ENCODE peak calls at places on chromosomes 3 and 15, in seven cellular contexts. One of them, this sample, is unnamed.

GRCh38 chr3:27165348-27165747 is 203.8 kb downstream of the NEK10 start:
- DNase-seq in astrocyte of the cerebellum: peak; percentile 96
- DNase-seq in bronchial epithelial cell: no peak
- DNase-seq in endothelial cell of umbilical vein: no peak
- DNase-seq in cardiac muscle cell: no peak
- DNase-seq in CD8-positive, alpha-beta T cell: no peak
- DNase-seq in CD4-positive, alpha-beta T cell: no peak
- DNase-seq in this sample: no peak

GRCh38 chr3:182108351-182108750 is 396.6 kb downstream of the SOX2 start:
- DNase-seq in CD8-positive, alpha-beta T cell: no peak
- DNase-seq in cardiac muscle cell: no peak
- DNase-seq in CD4-positive, alpha-beta T cell: no peak
- DNase-seq in bronchial epithelial cell: no peak
- DNase-seq in endothelial cell of umbilical vein: no peak
- DNase-seq in astrocyte of the cerebellum: no peak
- DNase-seq in this sample: no peak

GRCh38 chr3:143731776-143732175 is 116.5 kb downstream of the SLC9A9 start:
- DNase-seq in endothelial cell of umbilical vein: no peak
- DNase-seq in astrocyte of the cerebellum: no peak
- DNase-seq in CD8-positive, alpha-beta T cell: no peak
- DNase-seq in cardiac muscle cell: no peak
- DNase-seq in bronchial epithelial cell: no peak
- DNase-seq in CD4-positive, alpha-beta T cell: no peak
- DNase-seq in this sample: no peak

GRCh38 chr15:74604983-74605809 is 10.4 kb upstream of the CLK3 start:
- DNase-seq in cardiac muscle cell: no peak
- DNase-seq in endothelial cell of umbilical vein: no peak
- DNase-seq in astrocyte of the cerebellum: no peak
- DNase-seq in bronchial epithelial cell: no peak
- DNase-seq in CD4-positive, alpha-beta T cell: no peak
- DNase-seq in CD8-positive, alpha-beta T cell: no peak
- DNase-seq in this sample: no peak

GRCh38 chr15:31197497-31198414 is 96.2 kb upstream of the TRPM1 start:
- DNase-seq in CD4-positive, alpha-beta T cell: peak; percentile 51
- DNase-seq in bronchial epithelial cell: no peak
- DNase-seq in CD8-positive, alpha-beta T cell: no peak
- DNase-seq in astrocyte of the cerebellum: no peak
- DNase-seq in cardiac muscle cell: peak; percentile 39
- DNase-seq in endothelial cell of umbilical vein: peak; percentile 43
- DNase-seq in this sample: no peak

GRCh38 chr3:163019260-163019659 is 1522.7 kb downstream of the OTOL1 start:
- DNase-seq in bronchial epithelial cell: no peak
- DNase-seq in astrocyte of the cerebellum: no peak
- DNase-seq in cardiac muscle cell: no peak
- DNase-seq in endothelial cell of umbilical vein: no peak
- DNase-seq in CD4-positive, alpha-beta T cell: no peak
- DNase-seq in CD8-positive, alpha-beta T cell: no peak
- DNase-seq in this sample: no peak

GRCh38 chr3:133152821-133153220 is 114.6 kb downstream of the TMEM108 start:
- DNase-seq in CD8-positive, alpha-beta T cell: no peak
- DNase-seq in CD4-positive, alpha-beta T cell: no peak
- DNase-seq in astrocyte of the cerebellum: no peak
- DNase-seq in endothelial cell of umbilical vein: no peak
- DNase-seq in bronchial epithelial cell: no peak
- DNase-seq in cardiac muscle cell: no peak
- DNase-seq in this sample: no peak

GRCh38 chr3:128846501-128846900 is 32.9 kb upstream of the ACAD9 start:
- DNase-seq in endothelial cell of umbilical vein: no peak
- DNase-seq in astrocyte of the cerebellum: no peak
- DNase-seq in CD8-positive, alpha-beta T cell: no peak
- DNase-seq in cardiac muscle cell: no peak
- DNase-seq in CD4-positive, alpha-beta T cell: no peak
- DNase-seq in bronchial epithelial cell: no peak
- DNase-seq in this sample: no peak

GRCh38 chr3:294096-294495 is 97.5 kb downstream of the CHL1 start:
- DNase-seq in bronchial epithelial cell: peak; percentile 97
- DNase-seq in astrocyte of the cerebellum: no peak
- DNase-seq in CD8-positive, alpha-beta T cell: no peak
- DNase-seq in endothelial cell of umbilical vein: no peak
- DNase-seq in CD4-positive, alpha-beta T cell: no peak
- DNase-seq in cardiac muscle cell: no peak
- DNase-seq in this sample: no peak

GRCh38 chr3:64104691-64105101 is 81.4 kb upstream of the PSMD6 start:
- DNase-seq in CD4-positive, alpha-beta T cell: no peak
- DNase-seq in cardiac muscle cell: no peak
- DNase-seq in CD8-positive, alpha-beta T cell: no peak
- DNase-seq in endothelial cell of umbilical vein: no peak
- DNase-seq in bronchial epithelial cell: peak; percentile 98
- DNase-seq in astrocyte of the cerebellum: no peak
- DNase-seq in this sample: no peak

GRCh38 chr3:168052517-168052916 is 43.2 kb downstream of the GOLIM4 start:
- DNase-seq in astrocyte of the cerebellum: no peak
- DNase-seq in CD4-positive, alpha-beta T cell: no peak
- DNase-seq in bronchial epithelial cell: no peak
- DNase-seq in CD8-positive, alpha-beta T cell: no peak
- DNase-seq in cardiac muscle cell: no peak
- DNase-seq in endothelial cell of umbilical vein: no peak
- DNase-seq in this sample: no peak

GRCh38 chr3:134090031-134090430 is 60.3 kb upstream of the SLCO2A1 start:
- DNase-seq in CD4-positive, alpha-beta T cell: no peak
- DNase-seq in endothelial cell of umbilical vein: no peak
- DNase-seq in CD8-positive, alpha-beta T cell: no peak
- DNase-seq in astrocyte of the cerebellum: no peak
- DNase-seq in cardiac muscle cell: no peak
- DNase-seq in bronchial epithelial cell: peak; percentile 25
- DNase-seq in this sample: no peak

GRCh38 chr15:48170981-48171380 is 7.1 kb downstream of the MYEF2 start:
- DNase-seq in cardiac muscle cell: no peak
- DNase-seq in astrocyte of the cerebellum: no peak
- DNase-seq in CD4-positive, alpha-beta T cell: no peak
- DNase-seq in CD8-positive, alpha-beta T cell: no peak
- DNase-seq in endothelial cell of umbilical vein: no peak
- DNase-seq in bronchial epithelial cell: no peak
- DNase-seq in this sample: no peak
- TF ChIP-seq CTCF in cardiac muscle cell: no peak
- TF ChIP-seq CTCF in astrocyte of the cerebellum: no peak
- TF ChIP-seq CTCF in CD4-positive, alpha-beta T cell: no peak
- TF ChIP-seq CTCF in CD8-positive, alpha-beta T cell: no peak
- TF ChIP-seq CTCF in endothelial cell of umbilical vein: no peak
- TF ChIP-seq CTCF in bronchial epithelial cell: no peak
- TF ChIP-seq CTCF in this sample: no peak

DNA sequence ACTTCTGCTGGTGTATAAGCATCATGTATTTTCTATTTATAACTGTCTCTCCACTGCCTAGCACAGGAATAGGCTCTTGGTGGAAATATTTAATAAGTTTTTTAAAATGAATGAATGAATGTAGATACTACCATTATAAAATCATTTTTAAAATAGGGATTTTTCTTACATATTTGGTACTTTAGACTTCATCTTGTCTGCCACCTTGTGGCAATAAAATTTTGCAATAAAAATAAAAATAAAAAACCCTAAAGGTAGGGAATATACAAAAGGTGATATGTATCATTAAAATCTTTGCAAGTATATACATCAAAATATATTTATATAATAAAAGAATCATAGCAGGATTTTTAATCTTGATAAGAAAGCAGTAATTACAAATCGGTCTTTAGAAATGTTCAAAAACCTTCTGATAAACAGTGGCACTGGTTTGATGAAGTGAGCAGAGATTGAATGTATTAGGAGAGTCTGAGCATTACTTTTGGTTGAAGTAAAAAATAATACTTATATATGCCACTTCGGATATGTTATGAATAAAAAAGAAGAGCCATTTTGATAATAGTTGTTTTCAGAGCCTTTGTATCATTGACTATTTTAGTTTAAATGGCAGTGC is 95.2 kb downstream of the SPATA16 start:
- DNase-seq in cardiac muscle cell: no peak
- DNase-seq in astrocyte of the cerebellum: no peak
- DNase-seq in CD4-positive, alpha-beta T cell: no peak
- DNase-seq in endothelial cell of umbilical vein: peak; percentile 35
- DNase-seq in bronchial epithelial cell: peak; percentile 10
- DNase-seq in CD8-positive, alpha-beta T cell: no peak
- DNase-seq in this sample: no peak
- TF ChIP-seq CTCF in cardiac muscle cell: peak; percentile 38
- TF ChIP-seq CTCF in astrocyte of the cerebellum: no peak
- TF ChIP-seq CTCF in CD4-positive, alpha-beta T cell: no peak
- TF ChIP-seq CTCF in endothelial cell of umbilical vein: no peak
- TF ChIP-seq CTCF in bronchial epithelial cell: no peak
- TF ChIP-seq CTCF in CD8-positive, alpha-beta T cell: no peak
- TF ChIP-seq CTCF in this sample: peak; percentile 69

GRCh38 chr3:115470254-115470653 is 153.1 kb upstream of the GAP43 start:
- DNase-seq in CD4-positive, alpha-beta T cell: no peak
- DNase-seq in astrocyte of the cerebellum: no peak
- DNase-seq in endothelial cell of umbilical vein: no peak
- DNase-seq in CD8-positive, alpha-beta T cell: no peak
- DNase-seq in cardiac muscle cell: no peak
- DNase-seq in bronchial epithelial cell: no peak
- DNase-seq in this sample: no peak
- TF ChIP-seq CTCF in CD4-positive, alpha-beta T cell: no peak
- TF ChIP-seq CTCF in astrocyte of the cerebellum: no peak
- TF ChIP-seq CTCF in endothelial cell of umbilical vein: no peak
- TF ChIP-seq CTCF in CD8-positive, alpha-beta T cell: no peak
- TF ChIP-seq CTCF in cardiac muscle cell: no peak
- TF ChIP-seq CTCF in bronchial epithelial cell: no peak
- TF ChIP-seq CTCF in this sample: no peak

GRCh38 chr3:79366414-79366813 is 401.4 kb downstream of the ROBO1 start:
- DNase-seq in endothelial cell of umbilical vein: no peak
- DNase-seq in astrocyte of the cerebellum: no peak
- DNase-seq in cardiac muscle cell: no peak
- DNase-seq in CD8-positive, alpha-beta T cell: no peak
- DNase-seq in CD4-positive, alpha-beta T cell: no peak
- DNase-seq in bronchial epithelial cell: no peak
- DNase-seq in this sample: no peak
- TF ChIP-seq CTCF in endothelial cell of umbilical vein: no peak
- TF ChIP-seq CTCF in astrocyte of the cerebellum: no peak
- TF ChIP-seq CTCF in cardiac muscle cell: no peak
- TF ChIP-seq CTCF in CD8-positive, alpha-beta T cell: no peak
- TF ChIP-seq CTCF in CD4-positive, alpha-beta T cell: no peak
- TF ChIP-seq CTCF in bronchial epithelial cell: no peak
- TF ChIP-seq CTCF in this sample: no peak

DNA sequence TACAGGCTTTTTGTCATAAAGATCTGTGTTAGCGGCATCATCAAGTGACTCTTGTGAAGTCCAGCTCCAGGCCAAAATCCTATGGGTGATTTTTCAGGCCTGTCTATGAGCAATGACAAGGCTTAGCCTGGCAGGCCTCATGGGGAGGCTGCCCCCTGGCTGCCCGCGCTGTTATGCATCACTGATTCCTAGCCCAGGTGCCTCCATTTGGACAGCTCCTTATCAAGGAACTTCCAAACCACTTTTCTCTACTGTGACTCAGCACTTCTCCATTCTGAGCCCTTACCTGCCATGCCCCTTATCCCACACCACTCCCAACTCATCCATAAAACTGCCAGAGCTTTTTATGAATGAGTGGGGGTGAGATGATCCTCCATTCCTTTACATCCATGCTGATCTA is 91.5 kb upstream of the C3orf80 start:
- DNase-seq in endothelial cell of umbilical vein: peak; percentile 41
- DNase-seq in CD4-positive, alpha-beta T cell: no peak
- DNase-seq in bronchial epithelial cell: peak; percentile 55
- DNase-seq in cardiac muscle cell: peak; percentile 27
- DNase-seq in astrocyte of the cerebellum: no peak
- DNase-seq in CD8-positive, alpha-beta T cell: no peak
- DNase-seq in this sample: no peak
- TF ChIP-seq CTCF in endothelial cell of umbilical vein: peak; percentile 38
- TF ChIP-seq CTCF in CD4-positive, alpha-beta T cell: no peak
- TF ChIP-seq CTCF in bronchial epithelial cell: peak; percentile 42
- TF ChIP-seq CTCF in cardiac muscle cell: peak; percentile 24
- TF ChIP-seq CTCF in astrocyte of the cerebellum: no peak
- TF ChIP-seq CTCF in CD8-positive, alpha-beta T cell: no peak
- TF ChIP-seq CTCF in this sample: no peak

DNA sequence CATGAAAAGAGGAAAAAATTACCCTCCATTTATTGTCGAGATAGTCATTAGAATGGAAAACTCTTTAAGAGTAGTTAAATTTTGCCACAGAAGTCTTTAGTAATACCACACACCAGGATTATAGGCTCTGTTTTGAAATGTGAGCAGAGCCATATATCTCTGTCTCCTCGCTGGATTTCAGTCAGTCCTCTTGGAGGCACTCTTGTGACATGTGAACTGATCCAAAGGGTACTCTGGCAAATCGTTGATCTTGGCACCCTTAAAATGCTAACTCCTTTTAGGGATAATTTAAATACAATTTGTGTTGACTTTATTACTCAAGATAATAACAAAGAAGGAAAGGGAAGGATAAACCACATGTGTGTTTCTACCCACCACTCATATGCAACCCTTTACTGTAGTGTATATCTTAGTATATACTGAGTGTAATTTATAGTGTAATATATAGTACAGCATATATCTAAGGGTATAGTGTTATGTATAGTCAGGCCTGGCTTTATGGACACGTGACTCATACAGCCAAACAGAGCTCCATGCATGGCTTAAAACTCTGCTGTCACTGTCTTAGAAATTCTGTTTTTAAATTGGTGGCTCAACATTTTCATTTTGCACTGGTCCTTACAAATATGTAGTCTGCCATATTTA is 12.3 kb upstream of the KPNA4 start:
- DNase-seq in astrocyte of the cerebellum: peak; percentile 6
- DNase-seq in cardiac muscle cell: peak; percentile 28
- DNase-seq in CD4-positive, alpha-beta T cell: no peak
- DNase-seq in endothelial cell of umbilical vein: peak; percentile 22
- DNase-seq in bronchial epithelial cell: peak; percentile 50
- DNase-seq in CD8-positive, alpha-beta T cell: no peak
- DNase-seq in this sample: no peak
- TF ChIP-seq CTCF in astrocyte of the cerebellum: peak; percentile 38
- TF ChIP-seq CTCF in cardiac muscle cell: peak; percentile 10
- TF ChIP-seq CTCF in CD4-positive, alpha-beta T cell: no peak
- TF ChIP-seq CTCF in endothelial cell of umbilical vein: peak; percentile 4
- TF ChIP-seq CTCF in bronchial epithelial cell: peak; percentile 21
- TF ChIP-seq CTCF in CD8-positive, alpha-beta T cell: no peak
- TF ChIP-seq CTCF in this sample: no peak

This sample was measured in mesothelial cell of epicardium.